ENCODE peak calls at places on chromosomes 16 and 17, in six cellular contexts. S is neural progenitor cell; X is cardiac muscle cell; L is heart right ventricle; Q is CD8-positive, alpha-beta T cell; P is right cardiac atrium. R is an unnamed sample. For H3K4me1 and H3K27me3, the result is how much of the 10 kb centered on the place peaks cover.

GRCh38 chr17:74605361-74605760 is 13.3 kb upstream of the CD300LD start:
- DNase-seq in S (no peak), X (no peak), L (peak), Q (no peak), P (peak), R (no peak)

GRCh38 chr17:11935734-11936406 is 61.4 kb downstream of the ZNF18 start:
- DNase-seq in S (peak), X (peak), L (no peak), Q (no peak), P (no peak), R (peak)

GRCh38 chr16:85301171-85301690 is 189.0 kb upstream of the CIBAR2 start:
- DNase-seq in S (no peak), X (no peak), L (no peak), Q (no peak), P (no peak), R (no peak)

GRCh38 chr16:85210423-85211169 is 98.3 kb upstream of the CIBAR2 start:
- DNase-seq in S (no peak), X (no peak), L (peak), Q (no peak), P (no peak), R (no peak)

GRCh38 chr16:79997257-79997656 is 396.7 kb upstream of the MAF start:
- DNase-seq in S (peak), X (peak), L (no peak), Q (no peak), P (no peak), R (no peak)

GRCh38 chr17:39229274-39229913 is 3.6 kb upstream of the STAC2 start:
- DNase-seq in S (no peak), X (no peak), L (no peak), Q (no peak), P (no peak), R (no peak)

GRCh38 chr16:69522732-69523404 is 42.9 kb upstream of the NFAT5 start:
- DNase-seq in S (no peak), X (no peak), L (no peak), Q (no peak), P (no peak), R (peak)

GRCh38 chr17:2965621-2966275 is 97.7 kb downstream of the OR1D5 start:
- DNase-seq in S (no peak), X (peak), L (no peak), Q (no peak), P (no peak), R (no peak)

GRCh38 chr16:26598061-26598460 is 468.7 kb upstream of the C16orf82 start:
- DNase-seq in S (no peak), X (no peak), L (no peak), Q (peak), P (no peak), R (no peak)

GRCh38 chr16:73887895-73888294 is 408.7 kb upstream of the PSMD7 start:
- DNase-seq in S (no peak), X (no peak), L (no peak), Q (no peak), P (no peak), R (no peak)

GRCh38 chr16:20114356-20114755 is 40.7 kb upstream of the GPR139 start:
- DNase-seq in S (no peak), X (no peak), L (no peak), Q (no peak), P (no peak), R (no peak)

DNA sequence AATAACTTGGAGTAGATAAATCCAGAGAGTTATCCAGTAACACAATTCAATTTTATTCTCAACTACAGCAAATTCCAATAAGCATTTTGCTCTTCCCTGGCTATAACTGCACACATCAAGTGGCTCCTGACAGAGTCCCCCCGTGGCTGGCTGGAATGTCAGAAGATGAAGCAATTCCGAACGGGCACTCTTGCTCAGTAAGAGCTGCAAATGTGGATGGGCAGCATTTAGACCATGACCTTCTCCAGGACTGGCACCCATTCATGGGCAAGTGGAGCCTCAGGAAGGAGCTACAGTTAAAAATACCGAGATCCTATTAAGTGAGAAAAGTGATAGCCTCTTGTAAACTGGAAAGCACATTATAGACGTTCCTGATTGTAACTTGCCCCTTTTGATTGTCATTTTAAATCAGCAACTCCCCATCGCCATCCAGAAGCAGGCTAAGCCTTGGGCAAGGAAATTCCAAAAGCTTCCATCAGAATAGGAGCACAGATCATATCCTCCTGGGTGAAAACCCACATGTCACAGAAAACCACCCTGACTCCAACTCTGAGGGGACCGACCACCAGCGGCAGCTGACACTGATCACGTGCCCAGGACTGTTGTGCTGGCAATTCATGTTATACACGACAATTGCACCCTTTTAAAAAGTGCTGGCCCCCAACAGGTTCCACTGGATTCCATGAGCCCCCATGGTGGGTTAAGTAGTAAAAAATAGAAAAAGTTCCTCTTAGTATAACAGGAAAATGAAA is 7.1 kb downstream of the UBE2O start:
- DNase-seq in S (no peak), X (no peak), L (no peak), Q (no peak), P (no peak), R (no peak)
- H3K4me1 ChIP-seq in S (under half), X (half or more), L (half or more), Q (under half), P (under half), R (under half)

DNA sequence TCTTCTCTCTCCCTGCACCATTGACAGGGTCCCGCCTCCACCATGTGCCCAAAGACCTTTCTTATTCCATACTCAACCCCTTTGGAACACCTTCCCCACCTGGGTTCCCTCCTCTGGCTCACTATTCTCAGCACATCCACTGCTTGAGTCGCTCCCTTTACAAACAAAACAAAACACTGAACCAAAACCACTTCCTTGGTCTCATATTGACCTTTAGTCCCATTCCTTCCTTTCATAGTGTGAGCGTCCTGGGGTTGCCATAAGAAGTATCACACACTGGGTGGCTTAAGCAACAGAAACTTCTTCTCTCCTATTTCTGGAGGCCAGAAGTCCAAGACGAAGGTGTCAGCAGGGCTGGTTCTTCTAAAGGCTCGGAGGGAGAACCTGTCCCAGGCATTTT is 6.1 kb upstream of the TNRC6C start:
- DNase-seq in S (no peak), X (no peak), L (no peak), Q (no peak), P (no peak), R (no peak)
- H3K27me3 ChIP-seq in S (under half), X (half or more), L (under half), Q (under half), P (under half), R (under half)

DNA sequence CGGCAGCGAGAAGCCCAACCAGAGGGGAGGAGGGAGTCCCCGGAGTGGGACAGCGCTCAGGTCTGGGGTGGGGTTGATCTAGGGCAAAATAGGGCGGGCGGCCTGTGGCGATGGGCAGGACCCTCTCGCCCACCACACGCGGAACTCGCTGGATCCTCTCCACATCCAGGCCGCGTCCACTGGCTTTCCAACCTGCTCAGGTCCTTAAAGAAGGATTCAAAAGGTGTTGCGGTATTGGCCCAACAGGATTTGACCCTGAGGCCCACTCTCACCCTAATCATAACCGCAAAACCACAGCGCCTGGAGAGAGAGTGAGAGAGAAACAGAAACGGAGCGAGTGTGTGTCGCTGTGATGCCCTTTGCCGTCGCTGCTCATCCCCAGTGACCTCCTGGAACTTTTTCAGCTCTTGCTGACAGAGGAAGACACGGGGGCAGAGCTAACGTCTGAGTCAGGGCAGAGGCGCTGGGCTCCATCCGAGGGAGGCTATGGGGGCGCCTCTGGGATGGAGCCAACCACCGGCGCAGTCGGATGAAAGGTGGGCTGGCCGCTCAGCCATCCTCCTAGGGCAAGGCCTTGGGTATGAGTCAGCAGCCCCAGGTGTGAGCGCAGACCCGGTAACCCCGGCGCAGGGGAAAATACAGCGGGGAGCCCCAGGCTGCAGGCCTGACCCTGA is 16.7 kb upstream of the OR1F1 start:
- DNase-seq in S (peak), X (no peak), L (no peak), Q (peak), P (no peak), R (no peak)
- H3K4me3 ChIP-seq in S (peak), X (no peak), L (no peak), Q (peak), P (no peak), R (peak)

GRCh38 chr17:33227911-33228310 is 65.2 kb downstream of the ASIC2 start:
- DNase-seq in S (no peak), X (peak), L (no peak), Q (no peak), P (no peak), R (no peak)

GRCh38 chr17:33229499-33229898 is 63.6 kb downstream of the ASIC2 start:
- DNase-seq in S (no peak), X (no peak), L (no peak), Q (no peak), P (no peak), R (no peak)

GRCh38 chr17:33225994-33226393 is 67.1 kb downstream of the ASIC2 start:
- DNase-seq in S (no peak), X (no peak), L (no peak), Q (no peak), P (no peak), R (no peak)

GRCh38 chr17:33229028-33229427 is 64.1 kb downstream of the ASIC2 start:
- DNase-seq in S (no peak), X (no peak), L (no peak), Q (no peak), P (no peak), R (no peak)

GRCh38 chr17:33228548-33228947 is 64.5 kb downstream of the ASIC2 start:
- DNase-seq in S (no peak), X (no peak), L (no peak), Q (no peak), P (no peak), R (no peak)
- H3K4me1 ChIP-seq in S (under half), X (under half), L (under half), Q (under half), P (under half), R (under half)

GRCh38 chr17:79142375-79142774 is 67.8 kb downstream of the ENGASE start:
- DNase-seq in S (no peak), X (no peak), L (no peak), Q (no peak), P (no peak), R (no peak)

GRCh38 chr17:79144090-79144610 is 69.5 kb downstream of the ENGASE start:
- DNase-seq in S (no peak), X (no peak), L (no peak), Q (no peak), P (no peak), R (no peak)

GRCh38 chr17:79138826-79139225 is 64.2 kb downstream of the ENGASE start:
- DNase-seq in S (no peak), X (no peak), L (no peak), Q (no peak), P (no peak), R (no peak)

GRCh38 chr17:79145548-79145947 is 70.9 kb downstream of the ENGASE start:
- DNase-seq in S (no peak), X (no peak), L (no peak), Q (no peak), P (no peak), R (no peak)

GRCh38 chr17:79141578-79142338 is 67.1 kb downstream of the ENGASE start:
- DNase-seq in S (no peak), X (no peak), L (no peak), Q (no peak), P (no peak), R (no peak)
- H3K27me3 ChIP-seq in S (under half), X (under half), L (under half), Q (under half), P (under half), R (under half)

GRCh38 chr16:83968483-83968865 is 430 bp downstream of the NECAB2 start:
- DNase-seq in S (peak), X (peak), L (no peak), Q (no peak), P (no peak), R (no peak)

GRCh38 chr16:83967838-83968482 is at the start of gene NECAB2:
- DNase-seq in S (peak), X (peak), L (peak), Q (no peak), P (peak), R (no peak)

GRCh38 chr16:83970430-83970815 is 2.4 kb downstream of the NECAB2 start:
- DNase-seq in S (no peak), X (no peak), L (no peak), Q (no peak), P (peak), R (no peak)

GRCh38 chr16:83969771-83970429 is 1.9 kb downstream of the NECAB2 start:
- DNase-seq in S (peak), X (no peak), L (no peak), Q (no peak), P (no peak), R (no peak)

GRCh38 chr16:83968891-83969672 is 1.0 kb downstream of the NECAB2 start:
- DNase-seq in S (peak), X (no peak), L (no peak), Q (no peak), P (no peak), R (no peak)
- H3K4me3 ChIP-seq in S (peak), X (no peak), L (no peak), Q (no peak), P (peak), R (peak)

DNA sequence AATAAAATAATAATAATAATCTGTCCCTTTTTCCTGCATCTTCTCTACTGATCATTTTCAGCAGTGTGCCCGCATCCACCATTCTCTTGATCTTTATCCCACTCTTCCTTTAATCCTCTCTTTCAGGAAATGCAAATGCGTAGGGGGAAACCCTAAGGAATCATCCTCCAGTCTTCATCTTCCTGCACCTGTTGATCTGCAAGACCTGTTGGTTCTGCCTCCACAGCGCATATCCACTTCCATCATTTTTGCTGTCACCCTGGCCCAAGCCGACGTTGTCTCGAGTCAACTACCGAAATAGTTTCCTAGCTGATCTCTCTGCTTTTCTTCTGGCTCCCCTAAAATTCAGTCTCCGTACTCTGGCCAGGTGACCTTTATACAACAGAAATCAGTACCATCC is 24.5 kb downstream of the ADORA2B start:
- DNase-seq in S (no peak), X (no peak), L (no peak), Q (no peak), P (no peak), R (no peak)
- H3K4me1 ChIP-seq in S (under half), X (under half), L (under half), Q (under half), P (under half), R (under half)

GRCh38 chr16:1244881-1245280 is 4.4 kb downstream of the TPSAB1 start:
- DNase-seq in S (no peak), X (no peak), L (no peak), Q (no peak), P (no peak), R (no peak)
- H3K27me3 ChIP-seq in S (under half), X (under half), L (under half), Q (under half), P (under half), R (under half)

R was measured in iPS DF 6.9.